ENCODE peak calls at places on chromosomes 12 and 14, in nine cellular contexts. B, L, O, X, Y, J, T, W and Q are unnamed samples.

GRCh38 chr14:60116181-60116580 is 24.5 kb downstream of the PCNX4 start:
- DNase-seq in T (no peak), L (peak; percentile 91), J (no peak), X (no peak), O (no peak), B (no peak), Y (no peak), W (no peak), Q (no peak)

GRCh38 chr12:106769546-106769945 is 4.9 kb upstream of the RIC8B start:
- DNase-seq in J (no peak), B (no peak), W (no peak), L (no peak), Y (no peak), T (no peak), X (no peak), O (no peak), Q (no peak)

GRCh38 chr12:132176358-132176919 is 32.2 kb downstream of the NOC4L start:
- DNase-seq in O (no peak), T (no peak), W (no peak), Y (no peak), B (no peak), J (no peak), L (no peak), X (no peak), Q (no peak)

GRCh38 chr12:116242740-116243139 is 34.8 kb downstream of the MED13L start:
- DNase-seq in Y (no peak), W (no peak), X (no peak), L (no peak), J (no peak), B (no peak), O (no peak), T (no peak), Q (no peak)

GRCh38 chr14:59046746-59047145 is 141.7 kb upstream of the DAAM1 start:
- DNase-seq in J (no peak), Y (no peak), X (no peak), L (no peak), W (no peak), T (no peak), B (no peak), O (no peak), Q (no peak)

GRCh38 chr12:132327351-132328171 is 1.8 kb downstream of the GALNT9 start:
- DNase-seq in B (peak; percentile 87), J (peak; percentile 2), T (no peak), L (peak; percentile 18), X (no peak), O (peak; percentile 88), Y (no peak), W (no peak), Q (peak; percentile 36)

GRCh38 chr14:74579447-74580274 is 32.4 kb downstream of the LTBP2 start:
- DNase-seq in B (peak; percentile 62), Y (no peak), W (no peak), T (no peak), J (no peak), O (no peak), X (no peak), L (peak; percentile 93), Q (no peak)

GRCh38 chr12:51517800-51518199 is 73.2 kb upstream of the SCN8A start:
- DNase-seq in J (no peak), W (no peak), O (no peak), L (no peak), X (no peak), T (no peak), B (no peak), Y (no peak), Q (no peak)

GRCh38 chr12:116278259-116278595 is 734 bp upstream of the MED13L start:
- DNase-seq in X (no peak), W (no peak), J (no peak), T (no peak), Y (no peak), L (no peak), B (no peak), O (no peak), Q (peak; percentile 88)

GRCh38 chr14:34930591-34931069 is 52.2 kb upstream of the SRP54 start:
- DNase-seq in T (peak; percentile 36), L (no peak), Y (no peak), O (no peak), X (no peak), B (peak; percentile 9), J (no peak), W (no peak), Q (no peak)

GRCh38 chr12:123269395-123269892 is 2.2 kb downstream of the CDK2AP1 start:
- DNase-seq in W (peak; percentile 66), B (peak; percentile 60), Y (peak; percentile 64), J (peak; percentile 73), L (peak; percentile 48), O (peak; percentile 77), T (no peak), X (no peak), Q (peak; percentile 93)

GRCh38 chr12:89051065-89051677 is 301.1 kb downstream of the DUSP6 start:
- DNase-seq in L (peak; percentile 80), O (peak; percentile 34), W (peak; percentile 71), Y (no peak), T (no peak), J (peak; percentile 66), B (no peak), X (peak; percentile 38), Q (no peak)

GRCh38 chr14:39322807-39323206 is 89.1 kb downstream of the MIA2 start:
- DNase-seq in W (no peak), T (no peak), Y (no peak), L (no peak), B (no peak), J (no peak), O (no peak), X (no peak), Q (no peak)

GRCh38 chr12:86230516-86231146 is 25.6 kb downstream of the MGAT4C start:
- DNase-seq in T (no peak), X (no peak), L (peak; percentile 10), J (no peak), Y (no peak), O (no peak), W (no peak), B (no peak), Q (no peak)